ENCODE peak calls at places on chromosomes 6 and 20, in four cellular contexts. One of them, this sample, is unnamed.

GRCh38 chr20:38165089-38165965 is at the start of gene TGM2:
- DNase-seq in CD8-positive, alpha-beta T cell: no peak
- DNase-seq in tibial artery: peak; percentile 71
- DNase-seq in IMR-90: peak; percentile 69
- DNase-seq in this sample: peak; percentile 98

GRCh38 chr20:33731693-33732165 is at the start of gene ZNF341:
- DNase-seq in IMR-90: peak; percentile 76
- DNase-seq in tibial artery: peak; percentile 76
- DNase-seq in CD8-positive, alpha-beta T cell: peak; percentile 89
- DNase-seq in this sample: peak; percentile 97

GRCh38 chr20:61414455-61414991 is 162.5 kb downstream of the CDH4 start:
- DNase-seq in IMR-90: no peak
- DNase-seq in tibial artery: no peak
- DNase-seq in CD8-positive, alpha-beta T cell: no peak
- DNase-seq in this sample: no peak

GRCh38 chr20:59165794-59166709 is 2.4 kb downstream of the ZNF831 start:
- DNase-seq in tibial artery: no peak
- DNase-seq in CD8-positive, alpha-beta T cell: peak; percentile 60
- DNase-seq in IMR-90: no peak
- DNase-seq in this sample: no peak

GRCh38 chr20:24543741-24544140 is 74.3 kb downstream of the SYNDIG1 start:
- DNase-seq in CD8-positive, alpha-beta T cell: no peak
- DNase-seq in IMR-90: no peak
- DNase-seq in tibial artery: no peak
- DNase-seq in this sample: no peak

GRCh38 chr6:45801471-45802289 is 214.0 kb downstream of the CLIC5 start:
- DNase-seq in CD8-positive, alpha-beta T cell: no peak
- DNase-seq in tibial artery: no peak
- DNase-seq in IMR-90: no peak
- DNase-seq in this sample: no peak

GRCh38 chr6:148414836-148415235 is 72.2 kb downstream of the SASH1 start:
- DNase-seq in tibial artery: no peak
- DNase-seq in IMR-90: peak; percentile 68
- DNase-seq in CD8-positive, alpha-beta T cell: no peak
- DNase-seq in this sample: no peak

GRCh38 chr6:136890986-136891385 is 31.1 kb upstream of the SLC35D3 start:
- DNase-seq in CD8-positive, alpha-beta T cell: no peak
- DNase-seq in tibial artery: no peak
- DNase-seq in IMR-90: peak; percentile 23
- DNase-seq in this sample: no peak

GRCh38 chr6:53070808-53071207 is 5.6 kb downstream of the FBXO9 start:
- DNase-seq in IMR-90: no peak
- DNase-seq in CD8-positive, alpha-beta T cell: no peak
- DNase-seq in tibial artery: no peak
- DNase-seq in this sample: no peak

GRCh38 chr20:45940053-45940452 is 5.6 kb downstream of the PCIF1 start:
- DNase-seq in tibial artery: no peak
- DNase-seq in IMR-90: no peak
- DNase-seq in CD8-positive, alpha-beta T cell: no peak
- DNase-seq in this sample: no peak

GRCh38 chr6:72245565-72245964 is 359.2 kb downstream of the RIMS1 start:
- DNase-seq in IMR-90: peak; percentile 3
- DNase-seq in CD8-positive, alpha-beta T cell: no peak
- DNase-seq in tibial artery: no peak
- DNase-seq in this sample: no peak

GRCh38 chr20:23641936-23642751 is 4.4 kb upstream of the CST3 start:
- DNase-seq in tibial artery: peak; percentile 56
- DNase-seq in CD8-positive, alpha-beta T cell: no peak
- DNase-seq in IMR-90: peak; percentile 87
- DNase-seq in this sample: no peak

GRCh38 chr6:145960918-145961604 is 3.1 kb downstream of the SHPRH start:
- DNase-seq in IMR-90: peak; percentile 40
- DNase-seq in CD8-positive, alpha-beta T cell: no peak
- DNase-seq in tibial artery: no peak
- DNase-seq in this sample: no peak

GRCh38 chr6:15358579-15359327 is 112.9 kb downstream of the JARID2 start:
- DNase-seq in CD8-positive, alpha-beta T cell: no peak
- DNase-seq in tibial artery: no peak
- DNase-seq in IMR-90: peak; percentile 46
- DNase-seq in this sample: no peak

GRCh38 chr6:12311106-12311505 is 20.9 kb downstream of the EDN1 start:
- DNase-seq in CD8-positive, alpha-beta T cell: no peak
- DNase-seq in tibial artery: no peak
- DNase-seq in IMR-90: no peak
- DNase-seq in this sample: no peak

GRCh38 chr6:41594326-41594725 is 43.9 kb upstream of the MDFI start:
- DNase-seq in tibial artery: no peak
- DNase-seq in CD8-positive, alpha-beta T cell: no peak
- DNase-seq in IMR-90: no peak
- DNase-seq in this sample: no peak
- H3K36me3 ChIP-seq in tibial artery: peaks cover 69% of the 10 kb centered on the region
- H3K36me3 ChIP-seq in CD8-positive, alpha-beta T cell: no peaks in the 10 kb centered on the region
- H3K36me3 ChIP-seq in IMR-90: peaks cover 37% of the 10 kb centered on the region
- H3K36me3 ChIP-seq in this sample: peaks cover 19% of the 10 kb centered on the region

GRCh38 chr6:22884441-22884840 is 315.1 kb downstream of the HDGFL1 start:
- DNase-seq in CD8-positive, alpha-beta T cell: no peak
- DNase-seq in IMR-90: no peak
- DNase-seq in tibial artery: no peak
- DNase-seq in this sample: no peak
- H3K4me1 ChIP-seq in CD8-positive, alpha-beta T cell: no peaks in the 10 kb centered on the region
- H3K4me1 ChIP-seq in IMR-90: peaks cover 10% of the 10 kb centered on the region
- H3K4me1 ChIP-seq in tibial artery: peaks cover 32% of the 10 kb centered on the region
- H3K4me1 ChIP-seq in this sample: peaks cover 80% of the 10 kb centered on the region

DNA sequence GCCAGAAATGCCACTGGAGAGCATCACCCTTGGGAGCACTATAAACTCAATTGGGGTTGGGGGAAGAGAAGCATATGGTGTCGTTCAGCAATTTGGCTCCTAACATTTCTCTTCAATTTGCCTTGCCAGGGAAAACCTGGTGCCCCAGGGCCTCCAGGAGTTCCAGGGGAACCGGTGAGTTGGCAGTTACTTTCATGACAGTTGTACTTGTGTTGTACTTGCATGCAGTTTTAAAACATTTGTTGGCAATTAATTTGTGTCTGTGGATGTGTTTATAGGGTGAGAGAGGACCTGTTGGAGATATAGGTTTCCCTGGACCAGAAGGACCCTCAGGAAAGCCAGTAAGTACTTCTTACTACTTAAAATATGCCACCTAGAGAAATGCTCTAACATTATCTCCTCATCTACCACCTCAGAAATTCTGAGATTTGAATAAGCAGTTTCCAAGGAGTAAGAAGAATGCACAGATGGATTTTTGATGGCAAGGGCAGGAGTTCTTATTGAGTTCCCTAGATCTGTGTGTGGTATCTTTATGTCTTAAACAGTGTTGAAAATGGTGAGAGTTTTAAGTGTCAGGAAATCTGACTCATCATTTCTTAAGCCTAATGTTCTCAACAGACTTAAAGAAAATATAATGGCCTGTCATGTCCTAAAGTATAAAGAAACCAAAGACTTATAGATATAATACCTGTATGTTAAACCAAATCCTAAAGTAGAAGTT is 122.5 kb downstream of the COL9A1 start:
- DNase-seq in tibial artery: no peak
- DNase-seq in IMR-90: no peak
- DNase-seq in CD8-positive, alpha-beta T cell: no peak
- DNase-seq in this sample: no peak
- TF ChIP-seq CTCF in tibial artery: no peak
- TF ChIP-seq CTCF in IMR-90: no peak
- TF ChIP-seq CTCF in CD8-positive, alpha-beta T cell: no peak
- TF ChIP-seq CTCF in this sample: no peak

DNA sequence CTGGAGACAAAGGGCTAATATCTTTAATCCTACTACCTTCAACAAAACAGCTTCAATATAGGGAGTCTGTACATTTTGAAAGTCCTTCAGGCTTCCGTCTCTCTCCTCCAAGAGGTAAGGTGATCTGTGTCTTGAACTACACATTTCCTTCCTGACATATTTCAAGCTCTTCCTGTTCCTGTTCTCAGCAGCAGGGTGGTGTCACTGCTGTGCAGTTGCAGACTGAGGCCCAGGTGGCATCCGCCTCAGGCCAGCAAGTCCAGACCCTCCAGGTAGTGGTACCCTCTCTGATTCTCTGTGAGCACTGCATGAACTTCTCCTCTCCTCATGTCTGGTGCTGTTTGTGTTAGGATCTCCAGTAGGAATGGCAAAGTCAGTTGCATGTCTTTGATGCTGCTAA is 7.8 kb downstream of the NFYA start:
- DNase-seq in CD8-positive, alpha-beta T cell: peak; percentile 26
- DNase-seq in IMR-90: no peak
- DNase-seq in tibial artery: no peak
- DNase-seq in this sample: no peak
- H3K36me3 ChIP-seq in CD8-positive, alpha-beta T cell: peaks cover 15% of the 10 kb centered on the region
- H3K36me3 ChIP-seq in IMR-90: peaks cover 14% of the 10 kb centered on the region
- H3K36me3 ChIP-seq in tibial artery: peaks cover 33% of the 10 kb centered on the region
- H3K36me3 ChIP-seq in this sample: peaks cover 4% of the 10 kb centered on the region

GRCh38 chr20:39850236-39850635 is 838.8 kb downstream of the MAFB start:
- DNase-seq in CD8-positive, alpha-beta T cell: no peak
- DNase-seq in tibial artery: no peak
- DNase-seq in IMR-90: no peak
- DNase-seq in this sample: no peak

GRCh38 chr20:39851459-39851858 is 837.6 kb downstream of the MAFB start:
- DNase-seq in CD8-positive, alpha-beta T cell: no peak
- DNase-seq in IMR-90: peak; percentile 85
- DNase-seq in tibial artery: no peak
- DNase-seq in this sample: no peak

GRCh38 chr20:39850821-39851330 is 838.2 kb downstream of the MAFB start:
- DNase-seq in tibial artery: no peak
- DNase-seq in IMR-90: no peak
- DNase-seq in CD8-positive, alpha-beta T cell: no peak
- DNase-seq in this sample: no peak

GRCh38 chr20:39849171-39849570 is 839.9 kb downstream of the MAFB start:
- DNase-seq in IMR-90: no peak
- DNase-seq in tibial artery: no peak
- DNase-seq in CD8-positive, alpha-beta T cell: no peak
- DNase-seq in this sample: no peak

GRCh38 chr20:39849664-39850063 is 839.4 kb downstream of the MAFB start:
- DNase-seq in IMR-90: peak; percentile 94
- DNase-seq in tibial artery: peak; percentile 85
- DNase-seq in CD8-positive, alpha-beta T cell: no peak
- DNase-seq in this sample: no peak
- H3K4me1 ChIP-seq in IMR-90: peaks cover 33% of the 10 kb centered on the region
- H3K4me1 ChIP-seq in tibial artery: peaks cover 18% of the 10 kb centered on the region
- H3K4me1 ChIP-seq in CD8-positive, alpha-beta T cell: no peaks in the 10 kb centered on the region
- H3K4me1 ChIP-seq in this sample: no peaks in the 10 kb centered on the region

DNA sequence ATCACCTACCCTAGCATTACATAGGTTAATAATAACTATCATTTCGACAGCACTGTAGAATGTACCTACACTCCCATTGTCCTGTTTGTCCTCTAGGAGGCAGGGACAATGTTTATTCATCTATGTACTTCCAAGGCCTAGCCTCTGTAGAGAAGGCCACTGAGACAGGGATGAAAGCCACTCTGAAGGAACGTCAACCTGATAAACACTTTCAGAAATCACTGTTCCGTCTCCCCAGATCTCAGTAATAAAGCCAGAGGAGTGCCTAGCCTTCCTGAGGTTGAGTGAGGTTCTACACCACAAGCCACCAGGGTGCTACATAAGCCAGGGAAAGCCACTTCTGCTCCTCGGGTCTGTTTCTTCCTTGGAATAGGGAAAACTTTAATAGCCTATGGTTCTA is 44.8 kb downstream of the POPDC3 start:
- DNase-seq in IMR-90: peak; percentile 18
- DNase-seq in CD8-positive, alpha-beta T cell: no peak
- DNase-seq in tibial artery: no peak
- DNase-seq in this sample: peak; percentile 10
- TF ChIP-seq CTCF in IMR-90: peak; percentile 20
- TF ChIP-seq CTCF in CD8-positive, alpha-beta T cell: no peak
- TF ChIP-seq CTCF in tibial artery: no peak
- TF ChIP-seq CTCF in this sample: no peak

GRCh38 chr6:43011207-43011606 is 2.5 kb downstream of the MEA1 start:
- DNase-seq in CD8-positive, alpha-beta T cell: no peak
- DNase-seq in IMR-90: no peak
- DNase-seq in tibial artery: no peak
- DNase-seq in this sample: no peak

GRCh38 chr6:43012364-43012763 is 1.4 kb downstream of the MEA1 start:
- DNase-seq in IMR-90: no peak
- DNase-seq in CD8-positive, alpha-beta T cell: no peak
- DNase-seq in tibial artery: no peak
- DNase-seq in this sample: no peak

GRCh38 chr6:43006251-43006650 is 7.5 kb downstream of the MEA1 start:
- DNase-seq in IMR-90: no peak
- DNase-seq in tibial artery: no peak
- DNase-seq in CD8-positive, alpha-beta T cell: no peak
- DNase-seq in this sample: no peak

GRCh38 chr6:43007126-43007525 is 6.6 kb downstream of the MEA1 start:
- DNase-seq in CD8-positive, alpha-beta T cell: no peak
- DNase-seq in IMR-90: no peak
- DNase-seq in tibial artery: no peak
- DNase-seq in this sample: no peak

DNA sequence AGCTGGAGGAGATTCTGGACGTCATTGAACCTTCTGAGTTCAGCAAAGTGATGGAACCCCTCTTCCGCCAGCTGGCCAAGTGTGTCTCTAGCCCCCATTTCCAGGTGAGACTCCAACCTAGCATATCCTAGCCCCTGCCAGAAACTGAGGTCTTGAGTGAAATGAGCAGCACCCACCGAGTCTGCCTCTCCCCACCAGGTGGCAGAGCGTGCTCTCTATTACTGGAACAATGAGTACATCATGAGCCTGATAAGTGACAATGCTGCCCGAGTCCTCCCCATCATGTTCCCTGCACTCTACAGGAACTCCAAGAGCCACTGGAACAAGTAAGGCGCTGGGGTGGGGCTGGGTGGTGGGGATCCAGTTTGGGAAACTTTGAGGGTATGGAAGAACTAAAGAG is 4.6 kb downstream of the MEA1 start:
- DNase-seq in IMR-90: peak; percentile 27
- DNase-seq in tibial artery: no peak
- DNase-seq in CD8-positive, alpha-beta T cell: peak; percentile 62
- DNase-seq in this sample: peak; percentile 47
- H3K36me3 ChIP-seq in IMR-90: peaks cover 52% of the 10 kb centered on the region
- H3K36me3 ChIP-seq in tibial artery: peaks cover 62% of the 10 kb centered on the region
- H3K36me3 ChIP-seq in CD8-positive, alpha-beta T cell: peaks cover 22% of the 10 kb centered on the region
- H3K36me3 ChIP-seq in this sample: peaks cover 3% of the 10 kb centered on the region

This sample was measured in Caco-2.